ENCODE peak calls at places on chromosome 6, in four cellular contexts. C is tibial nerve, K is stomach, Y is right lobe of liver. R is an unnamed sample.

GRCh38 chr6:37008484-37009186 is 3.2 kb downstream of the FGD2 start:
- DNase-seq in C (no peak), K (no peak), Y (no peak), R (no peak)

GRCh38 chr6:149094934-149095341 is 222.6 kb upstream of the TAB2 start:
- DNase-seq in C (no peak), K (no peak), Y (no peak), R (peak; percentile 27)

GRCh38 chr6:21764989-21765388 is 171.4 kb downstream of the SOX4 start:
- DNase-seq in C (no peak), K (no peak), Y (no peak), R (no peak)

GRCh38 chr6:129369737-129370136 is 340.2 kb downstream of the ARHGAP18 start:
- DNase-seq in C (no peak), K (no peak), Y (no peak), R (no peak)

GRCh38 chr6:54737247-54737646 is 109.3 kb upstream of the FAM83B start:
- DNase-seq in C (no peak), K (no peak), Y (peak; percentile 55), R (no peak)

GRCh38 chr6:43026365-43026764 is 4.9 kb downstream of the RRP36 start:
- DNase-seq in C (no peak), K (no peak), Y (no peak), R (no peak)

GRCh38 chr6:127481628-127482027 is 22.4 kb upstream of the KIAA0408 start:
- DNase-seq in C (no peak), K (no peak), Y (no peak), R (peak; percentile 46)

GRCh38 chr6:144321839-144322591 is 36.9 kb downstream of the UTRN start:
- DNase-seq in C (no peak), K (no peak), Y (no peak), R (no peak)

GRCh38 chr6:42368156-42368555 is 83.6 kb downstream of the TRERF1 start:
- DNase-seq in C (no peak), K (no peak), Y (no peak), R (no peak)

GRCh38 chr6:110646419-110646698 is 168.9 kb downstream of the CDK19 start:
- DNase-seq in C (no peak), K (no peak), Y (no peak), R (no peak)

GRCh38 chr6:52509281-52510212 is 67.3 kb downstream of the TRAM2 start:
- DNase-seq in C (no peak), K (no peak), Y (no peak), R (no peak)

GRCh38 chr6:3159805-3160781 is 2.7 kb upstream of the TUBB2A start:
- DNase-seq in C (peak; percentile 30), K (peak; percentile 87), Y (no peak), R (peak; percentile 48)

GRCh38 chr6:44224154-44224977 is 971 bp downstream of the SLC29A1 start:
- DNase-seq in C (no peak), K (no peak), Y (no peak), R (peak; percentile 58)

GRCh38 chr6:87905101-87905517 is 142.5 kb upstream of the SPACA1 start:
- DNase-seq in C (no peak), K (no peak), Y (no peak), R (no peak)

GRCh38 chr6:169221264-169221663 is 32.4 kb downstream of the THBS2 start:
- DNase-seq in C (no peak), K (no peak), Y (no peak), R (no peak)

GRCh38 chr6:36771145-36771544 is 68.1 kb downstream of the CPNE5 start:
- DNase-seq in C (no peak), K (no peak), Y (no peak), R (no peak)

GRCh38 chr6:26071135-26071534 is 16.1 kb upstream of the HFE start:
- DNase-seq in C (no peak), K (no peak), Y (peak; percentile 78), R (peak; percentile 45)

GRCh38 chr6:145267076-145267867 is 468.0 kb downstream of the EPM2A start:
- DNase-seq in C (no peak), K (no peak), Y (peak; percentile 88), R (no peak)

GRCh38 chr6:39335780-39336541 is 13.5 kb upstream of the KCNK16 start:
- DNase-seq in C (no peak), K (no peak), Y (no peak), R (no peak)

GRCh38 chr6:150560004-150560883 is 39.4 kb upstream of the PLEKHG1 start:
- DNase-seq in C (no peak), K (no peak), Y (no peak), R (no peak)

GRCh38 chr6:102485480-102485879 is 1092.0 kb downstream of the GRIK2 start:
- DNase-seq in C (no peak), K (no peak), Y (no peak), R (no peak)

GRCh38 chr6:1136415-1136774 is 175.5 kb upstream of the FOXQ1 start:
- DNase-seq in C (peak; percentile 14), K (no peak), Y (peak; percentile 69), R (no peak)

GRCh38 chr6:66068907-66069306 is 361.9 kb upstream of the EYS start:
- DNase-seq in C (no peak), K (no peak), Y (no peak), R (no peak)

GRCh38 chr6:146351018-146351417 is 192.6 kb upstream of the RAB32 start:
- DNase-seq in C (no peak), K (no peak), Y (no peak), R (no peak)

GRCh38 chr6:23140879-23141278 is 571.5 kb downstream of the HDGFL1 start:
- DNase-seq in C (no peak), K (no peak), Y (no peak), R (no peak)

GRCh38 chr6:17945111-17945510 is 42.3 kb downstream of the KIF13A start:
- DNase-seq in C (no peak), K (no peak), Y (no peak), R (no peak)

GRCh38 chr6:108897371-108897770 is 49.1 kb downstream of the ARMC2 start:
- DNase-seq in C (no peak), K (peak; percentile 68), Y (peak; percentile 68), R (no peak)

GRCh38 chr6:7389162-7389450 is 436 bp downstream of the CAGE1 start:
- DNase-seq in C (no peak), K (peak; percentile 79), Y (no peak), R (no peak)

GRCh38 chr6:141326426-141326825 is 806.3 kb upstream of the GJE1 start:
- DNase-seq in C (peak; percentile 54), K (no peak), Y (no peak), R (no peak)

GRCh38 chr6:33847078-33847477 is 43.3 kb upstream of the MLN start:
- DNase-seq in C (no peak), K (no peak), Y (no peak), R (no peak)

GRCh38 chr6:8130399-8130798 is 28.1 kb upstream of the EEF1E1 start:
- DNase-seq in C (no peak), K (no peak), Y (no peak), R (no peak)

GRCh38 chr6:30914076-30914853 is at the start of gene VARS2:
- DNase-seq in C (peak; percentile 85), K (peak; percentile 94), Y (peak; percentile 96), R (peak; percentile 94)
- TF ChIP-seq CTCF in C (peak; percentile 38), K (no peak), Y (peak; percentile 57), R (peak; percentile 34)

GRCh38 chr6:35037289-35038038 is 103.7 kb downstream of the TCP11 start:
- DNase-seq in C (no peak), K (no peak), Y (peak; percentile 14), R (no peak)

GRCh38 chr6:35040398-35040797 is 100.7 kb downstream of the TCP11 start:
- DNase-seq in C (no peak), K (no peak), Y (no peak), R (no peak)

GRCh38 chr6:35036059-35036827 is 104.9 kb downstream of the TCP11 start:
- DNase-seq in C (no peak), K (no peak), Y (peak; percentile 55), R (no peak)

GRCh38 chr6:35036828-35037095 is 104.4 kb downstream of the TCP11 start:
- DNase-seq in C (no peak), K (no peak), Y (peak; percentile 31), R (no peak)

DNA sequence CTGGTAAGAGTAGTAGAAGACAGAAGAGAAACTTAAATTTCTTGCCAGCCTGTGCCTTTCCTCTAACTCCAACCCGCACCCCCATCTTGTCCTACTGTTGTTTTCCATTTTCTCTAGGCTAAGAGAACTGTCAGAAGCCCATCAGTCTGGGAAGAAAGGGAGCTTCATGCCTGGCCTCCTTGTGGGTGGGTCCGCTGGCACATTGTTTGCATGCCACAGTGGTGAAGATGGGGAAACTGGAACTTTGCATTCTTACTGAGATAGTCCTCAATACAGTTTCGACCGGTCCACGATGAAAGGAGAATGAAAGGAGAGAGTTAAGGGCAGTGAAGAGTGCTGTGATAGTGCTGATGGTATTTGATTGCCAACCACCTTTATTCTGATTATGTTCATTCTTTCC is 103.1 kb downstream of the TCP11 start:
- DNase-seq in C (no peak), K (no peak), Y (peak; percentile 17), R (no peak)
- H3K4me1 ChIP-seq in C (peaks cover 63% of the 10 kb centered on the region), K (peaks cover 55% of the 10 kb centered on the region), Y (no peaks in the 10 kb centered on the region), R (peaks cover 15% of the 10 kb centered on the region)

DNA sequence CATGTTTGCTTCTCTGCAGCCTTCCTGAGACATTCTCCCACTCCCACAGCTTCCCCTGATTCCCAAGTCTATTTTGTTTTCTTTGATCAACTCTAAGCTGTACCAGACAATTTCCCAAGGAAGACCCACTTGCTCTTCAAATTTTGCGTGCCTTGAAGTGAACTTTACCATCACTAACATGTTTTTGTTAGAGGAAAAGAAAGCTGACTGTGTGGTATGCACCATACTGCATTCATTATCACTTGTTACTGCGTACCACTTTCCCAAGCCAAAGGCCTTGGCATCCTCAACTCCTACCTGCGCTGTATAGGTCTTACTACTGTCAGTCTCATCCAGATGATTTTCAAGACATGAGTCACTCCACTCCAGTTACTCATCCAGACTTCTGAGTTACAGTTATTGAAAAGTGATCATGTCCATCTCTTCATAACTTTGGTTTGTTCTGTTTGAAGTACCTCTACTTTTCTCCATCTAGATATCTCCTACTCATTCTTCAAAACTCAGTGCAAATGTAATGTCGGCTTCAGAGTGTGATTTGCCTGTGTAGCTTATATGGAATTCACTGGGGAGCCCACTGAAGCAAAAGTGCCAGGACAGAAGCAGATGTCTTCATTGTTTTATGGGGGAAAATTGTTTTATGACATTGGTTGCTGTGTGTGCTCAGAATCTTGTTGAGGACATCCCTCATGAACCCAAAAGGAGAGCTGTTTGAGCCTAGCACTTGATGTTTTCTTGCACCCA is 5.2 kb downstream of the RPS12 start:
- DNase-seq in C (no peak), K (no peak), Y (no peak), R (no peak)
- TF ChIP-seq POLR2A in C (no peak), K (no peak), Y (no peak), R (no peak)

GRCh38 chr6:15129872-15130271 is 116.0 kb upstream of the JARID2 start:
- DNase-seq in C (no peak), K (no peak), Y (no peak), R (no peak)
- TF ChIP-seq CTCF in C (no peak), K (no peak), Y (no peak), R (no peak)

R was measured in adrenal gland.